ENCODE peak calls at places on chromosome 2, in eight cellular contexts. S is A549, Z is NCI-H1092 treated with DMSO at 0.1 percent for 48 hours, H is transverse colon, V is H9, R is foreskin fibroblast, W is head of caudate nucleus, C is A172. J is an unnamed sample.

GRCh38 chr2:81389203-81389602 is 1084.7 kb upstream of the LRRTM1 start:
- DNase-seq in H (no peak), V (no peak), S (peak; percentile 19), W (no peak), Z (no peak), R (no peak), C (no peak), J (no peak)

GRCh38 chr2:107992069-107992468 is 5.7 kb downstream of the SLC5A7 start:
- DNase-seq in C (peak; percentile 2), R (no peak), H (no peak), V (no peak), S (no peak), Z (no peak), W (no peak), J (no peak)

GRCh38 chr2:200966770-200967169 is 3.3 kb upstream of the ORC2 start:
- DNase-seq in W (no peak), Z (no peak), C (peak; percentile 58), S (peak; percentile 35), R (peak; percentile 89), H (no peak), V (no peak), J (peak; percentile 86)

GRCh38 chr2:116924509-116924908 is 890.0 kb upstream of the DDX18 start:
- DNase-seq in R (no peak), H (no peak), W (no peak), V (no peak), S (no peak), Z (no peak), C (no peak), J (no peak)

GRCh38 chr2:234147335-234147861 is 96.9 kb downstream of the SPP2 start:
- DNase-seq in R (no peak), C (peak; percentile 90), W (no peak), H (no peak), Z (no peak), S (no peak), V (no peak), J (no peak)

GRCh38 chr2:121103969-121104368 is 181.0 kb downstream of the TFCP2L1 start:
- DNase-seq in Z (no peak), C (no peak), R (no peak), H (no peak), S (no peak), W (no peak), V (no peak), J (no peak)

GRCh38 chr2:193963472-193964119 is 1693.4 kb upstream of the SLC39A10 start:
- DNase-seq in C (peak; percentile 48), R (peak; percentile 61), Z (peak; percentile 24), W (peak; percentile 61), H (no peak), V (no peak), S (peak; percentile 33), J (no peak)

GRCh38 chr2:67260348-67261277 is 136.5 kb upstream of the ETAA1 start:
- DNase-seq in Z (no peak), R (peak; percentile 99), V (no peak), S (peak; percentile 86), W (no peak), H (peak; percentile 56), C (peak; percentile 93), J (peak; percentile 99)

GRCh38 chr2:97758131-97758705 is 44.8 kb downstream of the ZAP70 start:
- DNase-seq in S (no peak), R (no peak), Z (no peak), H (no peak), W (no peak), C (no peak), V (no peak), J (no peak)

GRCh38 chr2:207133493-207133861 is 32.3 kb downstream of the KLF7 start:
- DNase-seq in S (no peak), H (no peak), Z (peak; percentile 27), C (no peak), V (no peak), W (no peak), R (no peak), J (no peak)

GRCh38 chr2:48589170-48589767 is 28.4 kb upstream of the GTF2A1L start:
- DNase-seq in S (peak; percentile 54), R (peak; percentile 73), C (peak; percentile 59), V (no peak), W (peak; percentile 87), Z (no peak), H (peak; percentile 9), J (peak; percentile 43)

GRCh38 chr2:20424300-20425290 is 22.3 kb upstream of the RHOB start:
- DNase-seq in C (peak; percentile 96), W (peak; percentile 62), Z (no peak), V (peak; percentile 20), S (no peak), H (peak; percentile 67), R (peak; percentile 92), J (peak; percentile 85)

GRCh38 chr2:27792759-27793158 is 21.2 kb downstream of the MRPL33 start:
- DNase-seq in Z (no peak), C (no peak), V (no peak), S (no peak), H (no peak), W (no peak), R (peak; percentile 73), J (peak; percentile 57)

GRCh38 chr2:70828914-70829824 is 6.4 kb downstream of the CD207 start:
- DNase-seq in C (peak; percentile 42), Z (no peak), S (no peak), V (no peak), H (no peak), R (peak; percentile 6), W (no peak), J (peak; percentile 71)

GRCh38 chr2:85015653-85016360 is 44.8 kb downstream of the KCMF1 start:
- DNase-seq in W (no peak), R (no peak), S (no peak), C (no peak), H (no peak), Z (no peak), V (no peak), J (no peak)

GRCh38 chr2:178804791-178805190 is 2.4 kb downstream of the TTN start:
- DNase-seq in V (no peak), H (no peak), S (peak; percentile 25), W (no peak), Z (no peak), R (peak; percentile 15), C (peak; percentile 37), J (peak; percentile 8)

GRCh38 chr2:224162122-224162521 is 123.0 kb upstream of the SERPINE2 start:
- DNase-seq in C (peak; percentile 47), H (no peak), Z (no peak), V (no peak), W (no peak), S (no peak), R (peak; percentile 85), J (peak; percentile 83)

GRCh38 chr2:70084973-70085710 is 2.1 kb upstream of the PCBP1 start:
- DNase-seq in H (peak; percentile 61), V (peak; percentile 96), R (no peak), Z (peak; percentile 48), S (no peak), W (peak; percentile 72), C (no peak), J (no peak)

GRCh38 chr2:96692094-96692971 is 47.5 kb downstream of the LMAN2L start:
- DNase-seq in R (no peak), S (no peak), H (no peak), W (no peak), V (no peak), Z (no peak), C (no peak), J (no peak)

J was measured in HFFc6.